ENCODE peak calls at places on chromosome 6, in four cellular contexts. L, C, B and S are unnamed samples.

GRCh38 chr6:15464211-15464725 is 198.6 kb downstream of the DTNBP1 start:
- DNase-seq in L (no peak), C (peak; percentile 44), B (no peak), S (peak; percentile 44)

GRCh38 chr6:51854347-51854746 is 233.1 kb downstream of the PKHD1 start:
- DNase-seq in L (no peak), C (no peak), B (no peak), S (no peak)

GRCh38 chr6:37303891-37304503 is 46.1 kb upstream of the TMEM217 start:
- DNase-seq in L (no peak), C (peak; percentile 43), B (no peak), S (peak; percentile 50)

GRCh38 chr6:143902827-143903226 is 38.6 kb downstream of the ZC2HC1B start:
- DNase-seq in L (no peak), C (no peak), B (no peak), S (no peak)

GRCh38 chr6:20633566-20634340 is 99.5 kb downstream of the CDKAL1 start:
- DNase-seq in L (no peak), C (no peak), B (no peak), S (no peak)

GRCh38 chr6:89347825-89348224 is 4.7 kb downstream of the UBE2J1 start:
- DNase-seq in L (peak; percentile 40), C (no peak), B (no peak), S (no peak)

GRCh38 chr6:136067731-136068341 is 182.3 kb downstream of the MTFR2 start:
- DNase-seq in L (no peak), C (no peak), B (no peak), S (no peak)

GRCh38 chr6:129312865-129313264 is 397.1 kb downstream of the ARHGAP18 start:
- DNase-seq in L (peak; percentile 17), C (no peak), B (no peak), S (no peak)

GRCh38 chr6:88763160-88763559 is 200.3 kb downstream of the RNGTT start:
- DNase-seq in L (no peak), C (peak; percentile 17), B (no peak), S (no peak)

GRCh38 chr6:43267619-43268347 is 24.5 kb downstream of the TTBK1 start:
- DNase-seq in L (no peak), C (no peak), B (no peak), S (no peak)

GRCh38 chr6:109428889-109429477 is 11.4 kb downstream of the PPIL6 start:
- DNase-seq in L (no peak), C (no peak), B (no peak), S (no peak)

GRCh38 chr6:99507648-99508047 is 7.6 kb downstream of the USP45 start:
- DNase-seq in L (no peak), C (no peak), B (no peak), S (no peak)

GRCh38 chr6:39520411-39520810 is 197.9 kb upstream of the KCNK16 start:
- DNase-seq in L (no peak), C (no peak), B (no peak), S (no peak)

GRCh38 chr6:31356216-31356945 is 598 bp downstream of the HLA-B start:
- DNase-seq in L (peak; percentile 59), C (peak; percentile 41), B (peak; percentile 24), S (peak; percentile 61)

GRCh38 chr6:14807130-14807529 is 438.7 kb upstream of the JARID2 start:
- DNase-seq in L (no peak), C (no peak), B (no peak), S (no peak)

GRCh38 chr6:143673638-143674037 is 4.1 kb upstream of the PHACTR2 start:
- DNase-seq in L (no peak), C (no peak), B (no peak), S (no peak)

GRCh38 chr6:36404164-36404563 is 16.7 kb upstream of the ETV7 start:
- DNase-seq in L (no peak), C (no peak), B (no peak), S (no peak)

GRCh38 chr6:39599341-39599740 is 125.9 kb downstream of the KIF6 start:
- DNase-seq in L (no peak), C (no peak), B (no peak), S (no peak)

GRCh38 chr6:95186710-95187109 is 390.6 kb upstream of the MANEA start:
- DNase-seq in L (no peak), C (no peak), B (no peak), S (no peak)

GRCh38 chr6:130412556-130413290 is 46.9 kb downstream of the TMEM200A start:
- DNase-seq in L (no peak), C (no peak), B (no peak), S (no peak)

GRCh38 chr6:76774750-76775396 is 688.4 kb downstream of the HTR1B start:
- DNase-seq in L (peak; percentile 34), C (no peak), B (no peak), S (no peak)

GRCh38 chr6:45681860-45682488 is 304.2 kb upstream of the SUPT3H start:
- DNase-seq in L (no peak), C (peak; percentile 94), B (no peak), S (peak; percentile 79)

GRCh38 chr6:57259064-57259463 is 37.0 kb upstream of the RAB23 start:
- DNase-seq in L (no peak), C (no peak), B (no peak), S (no peak)

DNA sequence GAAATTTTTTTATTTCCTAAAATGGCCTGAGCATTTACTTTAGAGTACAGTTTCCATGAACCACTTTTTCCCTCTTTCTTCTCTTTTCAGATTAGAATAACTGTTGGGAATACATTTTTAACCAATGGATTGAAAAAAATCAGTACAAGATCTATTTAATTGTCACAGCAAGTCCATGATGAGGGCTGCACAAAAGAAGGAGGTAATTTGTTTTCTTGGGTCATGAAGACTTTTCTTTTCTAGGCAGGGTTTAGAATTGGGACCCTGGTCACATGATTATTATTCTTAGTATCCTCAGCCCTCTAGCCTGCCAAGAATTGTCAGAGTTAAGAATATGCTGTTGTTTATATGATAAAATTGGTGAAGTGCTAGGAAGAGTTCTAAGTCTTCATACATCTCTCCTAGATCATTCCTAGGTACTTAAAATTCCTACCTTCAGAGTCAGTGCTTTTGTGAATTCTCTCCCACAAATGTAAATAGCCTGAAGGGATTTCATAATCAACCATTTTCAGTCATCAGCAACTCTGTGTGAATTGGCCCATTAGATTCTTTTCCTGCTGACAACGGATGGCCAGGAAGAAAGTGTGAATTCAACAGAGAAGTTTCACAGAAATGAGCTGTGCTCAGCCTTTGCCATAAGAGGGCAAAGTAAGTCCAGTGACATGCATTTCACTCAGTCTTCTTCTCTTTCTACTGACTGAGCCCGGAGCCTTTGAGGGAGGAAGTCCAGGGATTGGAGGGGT is 32.4 kb upstream of the TPBG start:
- DNase-seq in L (no peak), C (no peak), B (no peak), S (no peak)
- TF ChIP-seq CTCF in L (no peak), C (no peak), B (no peak), S (no peak)

GRCh38 chr6:75546401-75546800 is 52.8 kb upstream of the FILIP1 start:
- DNase-seq in L (no peak), C (peak; percentile 7), B (no peak), S (peak; percentile 23)
- TF ChIP-seq CTCF in L (peak; percentile 16), C (peak; percentile 59), B (no peak), S (no peak)

DNA sequence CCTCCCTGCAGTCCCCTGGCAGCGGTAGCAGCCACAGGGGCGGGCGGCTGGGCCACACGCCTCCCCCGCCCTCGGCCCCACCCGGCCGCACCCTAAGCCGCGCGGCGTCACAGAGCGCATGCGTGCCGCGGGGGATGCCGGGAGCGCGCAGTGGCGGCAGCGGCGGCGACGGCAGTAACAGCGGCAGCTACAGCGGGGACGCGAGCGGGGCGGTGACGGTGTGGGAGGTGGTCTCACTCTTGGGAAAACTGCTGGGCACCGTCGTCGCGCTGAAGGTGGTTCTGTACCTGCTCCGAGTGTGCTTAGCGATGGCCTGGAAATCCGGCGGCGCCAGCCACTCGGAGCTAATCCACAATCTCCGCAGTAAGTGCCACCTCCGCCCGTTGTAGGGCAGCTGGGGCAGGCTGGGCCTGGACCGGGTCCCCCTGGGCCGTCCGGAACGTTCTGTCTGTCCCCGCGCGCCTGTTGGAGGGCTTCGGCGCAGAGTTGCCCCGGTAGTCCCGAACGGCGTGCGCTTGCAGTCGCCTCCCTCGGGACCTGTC is at the start of gene PCMT1:
- DNase-seq in L (peak; percentile 85), C (peak; percentile 94), B (peak; percentile 83), S (peak; percentile 96)
- TF ChIP-seq CTCF in L (no peak), C (no peak), B (peak; percentile 32), S (no peak)

DNA sequence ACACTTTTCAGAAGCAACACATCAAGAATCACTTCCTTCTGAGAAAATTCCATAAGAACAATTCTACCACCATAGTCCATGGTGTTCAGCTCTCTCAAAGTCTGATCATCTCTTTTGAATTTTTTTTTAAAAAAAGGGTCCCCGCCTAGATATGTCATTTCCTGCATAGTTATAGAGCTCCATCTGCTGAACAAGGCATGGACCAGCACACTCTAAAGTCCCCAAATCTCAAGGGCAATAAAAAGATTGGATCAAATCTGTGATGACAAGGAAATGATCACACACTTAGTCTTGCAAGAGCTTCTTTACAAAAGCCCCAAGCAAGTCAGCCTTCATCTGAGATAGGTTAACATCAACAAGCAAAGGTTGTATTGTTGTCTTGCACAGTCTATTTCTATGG is 100.7 kb upstream of the STMND1 start:
- DNase-seq in L (no peak), C (no peak), B (no peak), S (no peak)
- TF ChIP-seq CTCF in L (no peak), C (no peak), B (no peak), S (no peak)

GRCh38 chr6:97703661-97704060 is 420.6 kb upstream of the MMS22L start:
- DNase-seq in L (no peak), C (no peak), B (no peak), S (no peak)

GRCh38 chr6:97702226-97702625 is 419.2 kb upstream of the MMS22L start:
- DNase-seq in L (no peak), C (no peak), B (no peak), S (no peak)

GRCh38 chr6:97705568-97705967 is 422.6 kb upstream of the MMS22L start:
- DNase-seq in L (no peak), C (peak; percentile 7), B (no peak), S (no peak)
- TF ChIP-seq CTCF in L (no peak), C (peak; percentile 68), B (no peak), S (peak; percentile 17)